ENCODE peak calls at places on chromosomes 3 and 15, in five cellular contexts. Y is GM13976; M is activated CD4-positive, alpha-beta T cell treated with anti-CD3 and anti-CD28 coated beads, Interleukin-2, amount 10 ng/mL, durations not matched to agents 7 days and 5 days; B is CD4-positive, alpha-beta T cell; Q is T-helper 9 cell. S is an unnamed sample.

GRCh38 chr3:116050311-116050710 is 395.0 kb downstream of the LSAMP start:
- DNase-seq in Y (no peak), M (no peak), B (no peak), Q (no peak), S (no peak)

GRCh38 chr15:25776071-25776740 is 86.9 kb downstream of the ATP10A start:
- DNase-seq in Y (no peak), M (no peak), B (no peak), Q (no peak), S (no peak)

GRCh38 chr3:122576174-122576940 is 1.1 kb upstream of the PARP15 start:
- DNase-seq in Y (peak; percentile 79), M (no peak), B (no peak), Q (no peak), S (no peak)

GRCh38 chr3:44132061-44132460 is 109.6 kb upstream of the TOPAZ1 start:
- DNase-seq in Y (no peak), M (no peak), B (no peak), Q (no peak), S (no peak)

GRCh38 chr3:5086708-5087107 is 35.4 kb upstream of the ARL8B start:
- DNase-seq in Y (no peak), M (no peak), B (no peak), Q (no peak), S (no peak)

GRCh38 chr15:38688761-38689160 is 124.1 kb upstream of the RASGRP1 start:
- DNase-seq in Y (no peak), M (peak; percentile 78), B (peak; percentile 61), Q (peak; percentile 41), S (no peak)

GRCh38 chr15:96330064-96330449 is 443 bp upstream of the NR2F2 start:
- DNase-seq in Y (no peak), M (no peak), B (no peak), Q (no peak), S (no peak)

GRCh38 chr15:56244811-56245576 is 1.3 kb upstream of the RFX7 start:
- DNase-seq in Y (peak; percentile 38), M (peak; percentile 16), B (peak; percentile 18), Q (peak; percentile 5), S (no peak)

GRCh38 chr15:74621546-74621920 is 5.9 kb downstream of the CLK3 start:
- DNase-seq in Y (no peak), M (no peak), B (no peak), Q (no peak), S (no peak)

GRCh38 chr3:172065967-172066762 is 26.8 kb downstream of the FNDC3B start:
- DNase-seq in Y (no peak), M (no peak), B (no peak), Q (no peak), S (no peak)

GRCh38 chr15:50145451-50145872 is 26.4 kb upstream of the ATP8B4 start:
- DNase-seq in Y (peak; percentile 24), M (no peak), B (no peak), Q (no peak), S (peak; percentile 42)

GRCh38 chr3:194136519-194137313 is 768 bp downstream of the HES1 start:
- DNase-seq in Y (no peak), M (peak; percentile 40), B (peak; percentile 33), Q (peak; percentile 17), S (no peak)

GRCh38 chr3:73618461-73618860 is 6.3 kb downstream of the PDZRN3 start:
- DNase-seq in Y (no peak), M (no peak), B (no peak), Q (no peak), S (no peak)

GRCh38 chr15:64426845-64427465 is 33.4 kb upstream of the ZNF609 start:
- DNase-seq in Y (no peak), M (no peak), B (no peak), Q (no peak), S (peak; percentile 31)

GRCh38 chr15:92818658-92819311 is 81.3 kb upstream of the CHD2 start:
- DNase-seq in Y (no peak), M (peak; percentile 27), B (peak; percentile 16), Q (no peak), S (no peak)

GRCh38 chr3:101185341-101185740 is 135.0 kb downstream of the IMPG2 start:
- DNase-seq in Y (no peak), M (no peak), B (no peak), Q (no peak), S (no peak)

GRCh38 chr3:132630612-132631011 is 29.0 kb downstream of the ACAD11 start:
- DNase-seq in Y (no peak), M (no peak), B (no peak), Q (no peak), S (no peak)

GRCh38 chr3:27717200-27717852 is 4.8 kb downstream of the EOMES start:
- DNase-seq in Y (no peak), M (no peak), B (no peak), Q (no peak), S (no peak)

GRCh38 chr15:48285329-48286214 is 45.7 kb upstream of the DUT start:
- DNase-seq in Y (peak; percentile 47), M (peak; percentile 62), B (no peak), Q (peak; percentile 6), S (peak; percentile 58)

GRCh38 chr15:92391640-92392039 is 2.0 kb upstream of the ST8SIA2 start:
- DNase-seq in Y (peak; percentile 40), M (peak; percentile 32), B (no peak), Q (no peak), S (no peak)

GRCh38 chr3:171790574-171790897 is 19.7 kb downstream of the PLD1 start:
- DNase-seq in Y (no peak), M (no peak), B (no peak), Q (no peak), S (no peak)

GRCh38 chr3:170806676-170807075 is 63.3 kb downstream of the RPL22L1 start:
- DNase-seq in Y (no peak), M (no peak), B (no peak), Q (no peak), S (no peak)

GRCh38 chr15:60070838-60071493 is 66.9 kb downstream of the FOXB1 start:
- DNase-seq in Y (no peak), M (no peak), B (no peak), Q (no peak), S (no peak)

GRCh38 chr3:188164248-188164687 is 10.3 kb downstream of the LPP start:
- DNase-seq in Y (no peak), M (no peak), B (no peak), Q (no peak), S (no peak)

GRCh38 chr3:152267831-152268500 is 763 bp upstream of the MBNL1 start:
- DNase-seq in Y (no peak), M (no peak), B (no peak), Q (no peak), S (no peak)

GRCh38 chr15:81752149-81752942 is 293.5 kb downstream of the MEX3B start:
- DNase-seq in Y (no peak), M (no peak), B (no peak), Q (no peak), S (no peak)

GRCh38 chr3:100163787-100164186 is 49.5 kb upstream of the FILIP1L start:
- DNase-seq in Y (no peak), M (no peak), B (no peak), Q (no peak), S (no peak)

GRCh38 chr3:149809694-149810093 is 3.3 kb upstream of the RNF13 start:
- DNase-seq in Y (no peak), M (no peak), B (no peak), Q (no peak), S (peak; percentile 27)

GRCh38 chr3:27905625-27906024 is 183.5 kb upstream of the EOMES start:
- DNase-seq in Y (no peak), M (no peak), B (no peak), Q (no peak), S (no peak)

GRCh38 chr3:10002951-10003350 is 16.3 kb upstream of the EMC3 start:
- DNase-seq in Y (no peak), M (no peak), B (no peak), Q (no peak), S (no peak)

GRCh38 chr15:82093774-82094211 is 48.0 kb upstream of the MEX3B start:
- DNase-seq in Y (no peak), M (no peak), B (no peak), Q (no peak), S (no peak)